ENCODE peak calls at places on chromosomes 4 and X, in four cellular contexts. M, X, J and B are unnamed samples.

GRCh38 chr4:158938462-158939044 is 164.3 kb upstream of the RAPGEF2 start:
- DNase-seq in M (no peak), X (no peak), J (no peak), B (no peak)

GRCh38 chr4:8915201-8916200 is 43.9 kb upstream of the HMX1 start:
- DNase-seq in M (peak; percentile 10), X (no peak), J (peak; percentile 2), B (peak; percentile 42)

GRCh38 chr4:26877946-26878345 is 17.3 kb downstream of the STIM2 start:
- DNase-seq in M (no peak), X (no peak), J (no peak), B (no peak)

GRCh38 chrX:20066968-20067708 is 49.6 kb downstream of the MAP7D2 start:
- DNase-seq in M (peak; percentile 57), X (no peak), J (peak; percentile 27), B (no peak)

GRCh38 chr4:609400-610050 is 15.8 kb upstream of the PDE6B start:
- DNase-seq in M (no peak), X (no peak), J (no peak), B (no peak)

GRCh38 chr4:152166567-152166966 is 369.3 kb downstream of the FBXW7 start:
- DNase-seq in M (no peak), X (no peak), J (no peak), B (no peak)

GRCh38 chrX:9899640-9900075 is 67.5 kb upstream of the CLDN34 start:
- DNase-seq in M (no peak), X (no peak), J (no peak), B (no peak)

GRCh38 chrX:84487365-84488353 is 14.6 kb downstream of the HDX start:
- DNase-seq in M (no peak), X (peak; percentile 19), J (no peak), B (no peak)

GRCh38 chrX:105220636-105221035 is at the start of gene TEX13A:
- DNase-seq in M (no peak), X (no peak), J (no peak), B (no peak)

GRCh38 chr4:144666539-144667175 is 20.7 kb downstream of the HHIP start:
- DNase-seq in M (no peak), X (no peak), J (no peak), B (no peak)

GRCh38 chrX:84133023-84133422 is 55.0 kb downstream of the RPS6KA6 start:
- DNase-seq in M (no peak), X (no peak), J (no peak), B (no peak)

GRCh38 chr4:142350886-142351285 is 495.2 kb downstream of the INPP4B start:
- DNase-seq in M (no peak), X (no peak), J (no peak), B (no peak)

GRCh38 chr4:108473163-108473720 is 147.1 kb upstream of the RPL34 start:
- DNase-seq in M (peak; percentile 32), X (no peak), J (no peak), B (no peak)

DNA sequence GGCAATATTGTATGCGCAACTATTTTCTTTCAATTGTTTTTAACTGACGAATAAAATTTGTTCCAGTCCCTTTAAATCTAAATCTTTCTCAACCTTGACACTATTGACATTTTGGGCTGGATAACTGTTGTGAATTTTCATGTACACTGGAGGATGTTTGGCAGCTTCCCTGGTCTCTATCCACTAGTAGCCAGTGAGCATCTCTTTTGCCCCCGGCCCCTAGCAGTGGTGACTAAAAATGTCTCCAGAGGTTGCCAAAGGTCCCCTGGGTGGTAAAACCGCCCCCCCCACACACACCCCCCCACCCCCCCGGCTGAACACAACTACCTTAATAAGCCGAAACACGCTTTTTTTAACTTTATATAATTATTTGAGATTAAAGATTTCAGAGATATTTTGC is 514 bp downstream of the FANCB start:
- DNase-seq in M (peak; percentile 34), X (no peak), J (peak; percentile 33), B (no peak)
- TF ChIP-seq NRF1 in M (no peak), X (no peak), J (no peak), B (no peak)

GRCh38 chrX:47540754-47541538 is 20.1 kb upstream of the ARAF start:
- DNase-seq in M (peak; percentile 80), X (no peak), J (peak; percentile 90), B (peak; percentile 45)
- TF ChIP-seq NRF1 in M (no peak), X (no peak), J (no peak), B (no peak)

GRCh38 chr4:180814875-180815417 is 1428.3 kb upstream of the TENM3 start:
- DNase-seq in M (no peak), X (no peak), J (no peak), B (no peak)

GRCh38 chr4:180810581-180810980 is 1432.6 kb upstream of the TENM3 start:
- DNase-seq in M (no peak), X (no peak), J (no peak), B (no peak)

GRCh38 chr4:180809439-180809838 is 1433.8 kb upstream of the TENM3 start:
- DNase-seq in M (no peak), X (no peak), J (no peak), B (no peak)

GRCh38 chr4:180808862-180809261 is 1434.3 kb upstream of the TENM3 start:
- DNase-seq in M (no peak), X (no peak), J (no peak), B (no peak)

DNA sequence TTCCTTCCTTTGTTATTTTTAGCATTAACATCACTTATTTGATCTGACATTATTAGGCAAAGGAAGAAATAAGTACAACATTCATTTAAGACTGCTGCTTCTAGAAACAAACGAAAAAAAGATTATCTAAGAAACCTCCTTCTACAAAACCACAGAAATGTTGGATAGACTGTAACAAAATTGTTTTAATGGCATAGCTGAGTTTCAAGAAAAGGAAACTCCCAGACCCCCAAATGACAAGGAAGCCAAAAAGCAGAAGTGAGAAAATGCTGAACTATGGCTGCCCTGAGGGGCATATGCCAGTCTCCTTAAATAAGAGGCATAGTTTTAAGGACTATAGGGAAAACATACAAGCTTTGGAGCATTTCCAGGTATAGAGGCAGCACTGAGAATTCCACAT is 1431.6 kb upstream of the TENM3 start:
- DNase-seq in M (no peak), X (no peak), J (no peak), B (no peak)
- TF ChIP-seq NRF1 in M (no peak), X (no peak), J (no peak), B (no peak)

DNA sequence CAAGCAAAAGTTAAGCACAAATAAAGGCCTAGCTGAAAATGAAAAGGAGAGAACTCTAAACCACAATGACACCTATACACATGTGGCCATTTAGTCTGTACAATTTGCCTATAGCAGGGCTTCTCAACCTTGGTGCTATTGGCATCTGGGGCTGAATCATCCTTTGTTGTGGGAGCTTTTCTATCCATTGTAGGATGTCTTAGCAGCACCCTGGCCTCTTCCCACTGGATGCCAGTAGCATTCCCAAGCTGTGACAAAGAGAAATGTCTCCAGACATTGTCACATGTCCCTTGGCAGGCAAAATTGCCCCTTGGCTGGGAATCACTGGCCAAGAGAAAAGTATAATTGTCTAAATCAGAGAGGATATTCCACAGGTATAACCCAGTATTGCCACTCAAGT is 13.5 kb upstream of the PRPS2 start:
- DNase-seq in M (no peak), X (no peak), J (no peak), B (no peak)
- TF ChIP-seq NRF1 in M (no peak), X (no peak), J (no peak), B (no peak)

DNA sequence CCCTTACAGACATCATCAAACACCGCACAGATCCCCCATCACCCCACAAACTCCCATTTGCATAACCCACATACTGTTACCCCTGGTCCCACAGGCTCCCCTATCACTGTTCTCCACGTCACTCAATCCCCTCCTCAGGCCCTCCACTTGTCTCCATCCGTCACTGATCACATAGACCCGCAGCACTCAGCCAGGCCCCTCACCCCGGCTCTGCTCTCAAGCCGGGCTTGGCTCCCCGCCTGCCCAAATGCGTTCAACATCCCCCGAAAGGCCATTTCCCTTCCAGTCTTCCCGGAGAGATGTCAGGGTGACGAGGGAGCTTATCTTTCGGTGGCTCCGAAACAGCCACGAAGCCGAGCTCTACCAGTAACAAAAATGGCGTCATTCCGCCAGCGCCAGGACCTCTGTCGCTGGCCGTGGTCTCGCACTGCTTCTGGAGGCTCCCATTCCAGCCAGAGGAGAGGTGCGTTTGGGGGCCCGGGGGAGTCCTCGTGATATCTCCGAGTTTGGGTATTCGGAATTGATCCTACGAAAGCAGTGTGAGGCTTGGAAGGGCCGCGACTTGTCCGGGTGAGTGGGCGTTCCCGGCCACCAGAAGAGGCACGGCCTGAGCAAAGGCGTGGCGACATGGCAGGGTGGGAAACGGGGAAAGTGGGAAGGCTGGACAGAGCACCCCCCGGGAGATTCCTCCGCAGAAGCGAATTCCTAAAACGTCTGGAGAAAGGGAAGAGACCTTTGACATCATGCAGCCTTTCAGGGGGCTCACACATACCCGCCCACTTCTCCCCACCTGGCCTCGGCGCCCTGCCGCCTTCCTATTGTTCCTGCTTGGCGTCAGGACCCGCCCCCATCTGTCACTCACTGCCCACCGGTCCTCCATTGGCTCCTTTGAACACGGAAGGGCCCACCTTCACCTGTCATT is at the start of gene ZNF630:
- DNase-seq in M (peak; percentile 75), X (peak; percentile 43), J (peak; percentile 62), B (peak; percentile 72)
- TF ChIP-seq NRF1 in M (no peak), X (no peak), J (no peak), B (no peak)

GRCh38 chr4:99483636-99484035 is 27.2 kb upstream of the C4orf17 start:
- DNase-seq in M (no peak), X (no peak), J (no peak), B (no peak)
- TF ChIP-seq NRF1 in M (no peak), X (no peak), J (no peak), B (no peak)